ENCODE peak calls at places on chromosomes 5 and 9, in ten cellular contexts. One of them, this sample, is unnamed.

GRCh38 chr5:160774646-160775313 is 77.2 kb downstream of the ATP10B start:
- DNase-seq in caudate nucleus: peak; percentile 35
- DNase-seq in thyroid gland: no peak
- DNase-seq in cardiac muscle cell: peak; percentile 17
- DNase-seq in substantia nigra: no peak
- DNase-seq in PC-3: no peak
- DNase-seq in CD8-positive, alpha-beta memory T cell: no peak
- DNase-seq in right cardiac atrium: no peak
- DNase-seq in HL-60: no peak
- DNase-seq in lower lobe of right lung: no peak
- DNase-seq in this sample: no peak

GRCh38 chr9:124256517-124257069 is 1.2 kb upstream of the NEK6 start:
- DNase-seq in CD8-positive, alpha-beta memory T cell: no peak
- DNase-seq in lower lobe of right lung: peak; percentile 45
- DNase-seq in PC-3: peak; percentile 79
- DNase-seq in caudate nucleus: no peak
- DNase-seq in HL-60: no peak
- DNase-seq in substantia nigra: no peak
- DNase-seq in thyroid gland: peak; percentile 59
- DNase-seq in right cardiac atrium: no peak
- DNase-seq in cardiac muscle cell: no peak
- DNase-seq in this sample: no peak

GRCh38 chr5:157350939-157351338 is 85.0 kb downstream of the CYFIP2 start:
- DNase-seq in lower lobe of right lung: no peak
- DNase-seq in substantia nigra: no peak
- DNase-seq in CD8-positive, alpha-beta memory T cell: no peak
- DNase-seq in HL-60: no peak
- DNase-seq in caudate nucleus: no peak
- DNase-seq in PC-3: no peak
- DNase-seq in thyroid gland: no peak
- DNase-seq in right cardiac atrium: no peak
- DNase-seq in cardiac muscle cell: no peak
- DNase-seq in this sample: no peak

GRCh38 chr5:168852329-168852728 is 273.2 kb upstream of the PANK3 start:
- DNase-seq in thyroid gland: no peak
- DNase-seq in substantia nigra: no peak
- DNase-seq in caudate nucleus: no peak
- DNase-seq in cardiac muscle cell: no peak
- DNase-seq in HL-60: no peak
- DNase-seq in lower lobe of right lung: no peak
- DNase-seq in PC-3: no peak
- DNase-seq in right cardiac atrium: no peak
- DNase-seq in CD8-positive, alpha-beta memory T cell: no peak
- DNase-seq in this sample: no peak

GRCh38 chr9:127751269-127752054 is 16.4 kb upstream of the TOR2A start:
- DNase-seq in substantia nigra: no peak
- DNase-seq in HL-60: no peak
- DNase-seq in PC-3: peak; percentile 16
- DNase-seq in CD8-positive, alpha-beta memory T cell: no peak
- DNase-seq in thyroid gland: no peak
- DNase-seq in cardiac muscle cell: peak; percentile 76
- DNase-seq in right cardiac atrium: no peak
- DNase-seq in caudate nucleus: no peak
- DNase-seq in lower lobe of right lung: no peak
- DNase-seq in this sample: no peak

GRCh38 chr9:126564716-126565115 is 49.0 kb upstream of the LMX1B start:
- DNase-seq in PC-3: no peak
- DNase-seq in cardiac muscle cell: no peak
- DNase-seq in CD8-positive, alpha-beta memory T cell: no peak
- DNase-seq in substantia nigra: no peak
- DNase-seq in caudate nucleus: no peak
- DNase-seq in lower lobe of right lung: no peak
- DNase-seq in right cardiac atrium: no peak
- DNase-seq in thyroid gland: no peak
- DNase-seq in HL-60: no peak
- DNase-seq in this sample: no peak

GRCh38 chr5:137630972-137631370 is 104.9 kb downstream of the KLHL3 start:
- DNase-seq in lower lobe of right lung: no peak
- DNase-seq in caudate nucleus: no peak
- DNase-seq in CD8-positive, alpha-beta memory T cell: no peak
- DNase-seq in PC-3: no peak
- DNase-seq in right cardiac atrium: no peak
- DNase-seq in cardiac muscle cell: no peak
- DNase-seq in thyroid gland: no peak
- DNase-seq in substantia nigra: no peak
- DNase-seq in HL-60: no peak
- DNase-seq in this sample: no peak

GRCh38 chr5:82045526-82046267 is 73.9 kb downstream of the ATG10 start:
- DNase-seq in cardiac muscle cell: no peak
- DNase-seq in CD8-positive, alpha-beta memory T cell: no peak
- DNase-seq in caudate nucleus: no peak
- DNase-seq in PC-3: peak; percentile 48
- DNase-seq in HL-60: no peak
- DNase-seq in thyroid gland: no peak
- DNase-seq in lower lobe of right lung: no peak
- DNase-seq in substantia nigra: no peak
- DNase-seq in right cardiac atrium: no peak
- DNase-seq in this sample: peak; percentile 6

GRCh38 chr9:3534614-3535404 is 9.0 kb upstream of the RFX3 start:
- DNase-seq in CD8-positive, alpha-beta memory T cell: no peak
- DNase-seq in thyroid gland: no peak
- DNase-seq in substantia nigra: no peak
- DNase-seq in cardiac muscle cell: no peak
- DNase-seq in caudate nucleus: no peak
- DNase-seq in HL-60: no peak
- DNase-seq in right cardiac atrium: no peak
- DNase-seq in PC-3: no peak
- DNase-seq in lower lobe of right lung: no peak
- DNase-seq in this sample: no peak

GRCh38 chr9:97312101-97312500 is 4.6 kb downstream of the CCDC180 start:
- DNase-seq in caudate nucleus: no peak
- DNase-seq in HL-60: no peak
- DNase-seq in right cardiac atrium: no peak
- DNase-seq in thyroid gland: peak; percentile 42
- DNase-seq in CD8-positive, alpha-beta memory T cell: no peak
- DNase-seq in substantia nigra: no peak
- DNase-seq in cardiac muscle cell: no peak
- DNase-seq in PC-3: no peak
- DNase-seq in lower lobe of right lung: no peak
- DNase-seq in this sample: no peak

GRCh38 chr9:85884236-85884635 is 56.7 kb upstream of the NAA35 start:
- DNase-seq in caudate nucleus: no peak
- DNase-seq in cardiac muscle cell: no peak
- DNase-seq in HL-60: no peak
- DNase-seq in CD8-positive, alpha-beta memory T cell: no peak
- DNase-seq in substantia nigra: no peak
- DNase-seq in right cardiac atrium: no peak
- DNase-seq in thyroid gland: no peak
- DNase-seq in lower lobe of right lung: no peak
- DNase-seq in PC-3: no peak
- DNase-seq in this sample: no peak

GRCh38 chr9:27078685-27079084 is 30.3 kb upstream of the TEK start:
- DNase-seq in cardiac muscle cell: no peak
- DNase-seq in right cardiac atrium: no peak
- DNase-seq in thyroid gland: no peak
- DNase-seq in HL-60: no peak
- DNase-seq in lower lobe of right lung: no peak
- DNase-seq in PC-3: no peak
- DNase-seq in substantia nigra: no peak
- DNase-seq in caudate nucleus: no peak
- DNase-seq in CD8-positive, alpha-beta memory T cell: no peak
- DNase-seq in this sample: no peak

GRCh38 chr9:16180546-16180945 is 627.7 kb downstream of the CCDC171 start:
- DNase-seq in cardiac muscle cell: no peak
- DNase-seq in substantia nigra: no peak
- DNase-seq in lower lobe of right lung: no peak
- DNase-seq in CD8-positive, alpha-beta memory T cell: no peak
- DNase-seq in right cardiac atrium: no peak
- DNase-seq in caudate nucleus: no peak
- DNase-seq in HL-60: no peak
- DNase-seq in PC-3: peak; percentile 19
- DNase-seq in thyroid gland: no peak
- DNase-seq in this sample: no peak

GRCh38 chr9:85053206-85053605 is 383.7 kb downstream of the NTRK2 start:
- DNase-seq in cardiac muscle cell: no peak
- DNase-seq in thyroid gland: no peak
- DNase-seq in CD8-positive, alpha-beta memory T cell: no peak
- DNase-seq in lower lobe of right lung: no peak
- DNase-seq in right cardiac atrium: no peak
- DNase-seq in substantia nigra: no peak
- DNase-seq in caudate nucleus: no peak
- DNase-seq in PC-3: no peak
- DNase-seq in HL-60: no peak
- DNase-seq in this sample: no peak

GRCh38 chr5:79611046-79611829 is 1.0 kb upstream of the TENT2 start:
- DNase-seq in caudate nucleus: no peak
- DNase-seq in substantia nigra: no peak
- DNase-seq in lower lobe of right lung: no peak
- DNase-seq in PC-3: no peak
- DNase-seq in HL-60: no peak
- DNase-seq in CD8-positive, alpha-beta memory T cell: no peak
- DNase-seq in right cardiac atrium: no peak
- DNase-seq in thyroid gland: no peak
- DNase-seq in cardiac muscle cell: no peak
- DNase-seq in this sample: no peak
- H3K27ac ChIP-seq in caudate nucleus: no peak overlapping the region
- H3K27ac ChIP-seq in substantia nigra: peak overlapping the region; percentile 59
- H3K27ac ChIP-seq in lower lobe of right lung: peak overlapping the region; percentile 88
- H3K27ac ChIP-seq in PC-3: peak overlapping the region; percentile 75
- H3K27ac ChIP-seq in HL-60: peak overlapping the region; percentile 91
- H3K27ac ChIP-seq in CD8-positive, alpha-beta memory T cell: peak overlapping the region; percentile 67
- H3K27ac ChIP-seq in right cardiac atrium: peak overlapping the region; percentile 69
- H3K27ac ChIP-seq in thyroid gland: peak overlapping the region; percentile 88
- H3K27ac ChIP-seq in cardiac muscle cell: peak overlapping the region; percentile 97
- H3K27ac ChIP-seq in this sample: peak overlapping the region; percentile 87

GRCh38 chr9:109967651-109968331 is 187.8 kb downstream of the PALM2AKAP2 start:
- DNase-seq in caudate nucleus: no peak
- DNase-seq in lower lobe of right lung: no peak
- DNase-seq in right cardiac atrium: no peak
- DNase-seq in cardiac muscle cell: no peak
- DNase-seq in substantia nigra: no peak
- DNase-seq in CD8-positive, alpha-beta memory T cell: no peak
- DNase-seq in HL-60: no peak
- DNase-seq in PC-3: no peak
- DNase-seq in thyroid gland: no peak
- DNase-seq in this sample: no peak

GRCh38 chr9:109966643-109967368 is 186.8 kb downstream of the PALM2AKAP2 start:
- DNase-seq in PC-3: no peak
- DNase-seq in HL-60: no peak
- DNase-seq in cardiac muscle cell: no peak
- DNase-seq in substantia nigra: no peak
- DNase-seq in thyroid gland: peak; percentile 63
- DNase-seq in caudate nucleus: no peak
- DNase-seq in right cardiac atrium: no peak
- DNase-seq in lower lobe of right lung: no peak
- DNase-seq in CD8-positive, alpha-beta memory T cell: no peak
- DNase-seq in this sample: no peak

GRCh38 chr9:109969559-109970237 is 189.7 kb downstream of the PALM2AKAP2 start:
- DNase-seq in caudate nucleus: no peak
- DNase-seq in CD8-positive, alpha-beta memory T cell: no peak
- DNase-seq in PC-3: no peak
- DNase-seq in thyroid gland: peak; percentile 6
- DNase-seq in substantia nigra: no peak
- DNase-seq in HL-60: no peak
- DNase-seq in lower lobe of right lung: no peak
- DNase-seq in right cardiac atrium: peak; percentile 22
- DNase-seq in cardiac muscle cell: no peak
- DNase-seq in this sample: no peak

GRCh38 chr9:109968702-109969450 is 188.9 kb downstream of the PALM2AKAP2 start:
- DNase-seq in right cardiac atrium: no peak
- DNase-seq in CD8-positive, alpha-beta memory T cell: no peak
- DNase-seq in PC-3: peak; percentile 26
- DNase-seq in lower lobe of right lung: no peak
- DNase-seq in substantia nigra: no peak
- DNase-seq in HL-60: no peak
- DNase-seq in caudate nucleus: no peak
- DNase-seq in cardiac muscle cell: peak; percentile 11
- DNase-seq in thyroid gland: peak; percentile 29
- DNase-seq in this sample: no peak

DNA sequence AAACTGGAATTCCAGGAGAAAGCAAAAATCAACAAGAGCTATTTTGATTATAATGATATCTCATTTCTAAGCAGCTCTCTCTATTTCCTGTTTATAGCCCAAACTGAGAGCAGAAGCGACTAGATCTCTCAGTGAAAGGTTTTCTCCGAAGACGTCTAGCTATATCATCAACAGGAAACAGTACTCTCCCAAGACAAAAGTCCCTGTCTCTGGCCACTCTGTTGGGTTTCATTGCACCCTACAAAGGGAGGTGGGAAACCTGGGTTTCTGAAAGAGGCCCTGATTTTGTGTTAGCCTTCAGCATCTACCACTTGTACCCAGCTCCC is 188.3 kb downstream of the PALM2AKAP2 start:
- DNase-seq in substantia nigra: no peak
- DNase-seq in HL-60: no peak
- DNase-seq in caudate nucleus: no peak
- DNase-seq in right cardiac atrium: no peak
- DNase-seq in cardiac muscle cell: no peak
- DNase-seq in CD8-positive, alpha-beta memory T cell: no peak
- DNase-seq in thyroid gland: no peak
- DNase-seq in lower lobe of right lung: no peak
- DNase-seq in PC-3: no peak
- DNase-seq in this sample: no peak
- H3K27ac ChIP-seq in substantia nigra: no peak overlapping the region
- H3K27ac ChIP-seq in HL-60: no peak overlapping the region
- H3K27ac ChIP-seq in caudate nucleus: no peak overlapping the region
- H3K27ac ChIP-seq in right cardiac atrium: peak overlapping the region; percentile 86
- H3K27ac ChIP-seq in cardiac muscle cell: peak overlapping the region; percentile 13
- H3K27ac ChIP-seq in CD8-positive, alpha-beta memory T cell: no peak overlapping the region
- H3K27ac ChIP-seq in thyroid gland: peak overlapping the region; percentile 54
- H3K27ac ChIP-seq in lower lobe of right lung: peak overlapping the region; percentile 64
- H3K27ac ChIP-seq in PC-3: no peak overlapping the region
- H3K27ac ChIP-seq in this sample: no peak overlapping the region

GRCh38 chr5:107812570-107813141 is 141.9 kb upstream of the EFNA5 start:
- DNase-seq in cardiac muscle cell: peak; percentile 7
- DNase-seq in substantia nigra: no peak
- DNase-seq in right cardiac atrium: peak; percentile 31
- DNase-seq in lower lobe of right lung: no peak
- DNase-seq in HL-60: no peak
- DNase-seq in PC-3: peak; percentile 38
- DNase-seq in caudate nucleus: no peak
- DNase-seq in CD8-positive, alpha-beta memory T cell: no peak
- DNase-seq in thyroid gland: no peak
- DNase-seq in this sample: peak; percentile 66
- H3K27ac ChIP-seq in cardiac muscle cell: no peak overlapping the region
- H3K27ac ChIP-seq in substantia nigra: no peak overlapping the region
- H3K27ac ChIP-seq in right cardiac atrium: peak overlapping the region; percentile 88
- H3K27ac ChIP-seq in lower lobe of right lung: no peak overlapping the region
- H3K27ac ChIP-seq in HL-60: no peak overlapping the region
- H3K27ac ChIP-seq in PC-3: no peak overlapping the region
- H3K27ac ChIP-seq in caudate nucleus: no peak overlapping the region
- H3K27ac ChIP-seq in CD8-positive, alpha-beta memory T cell: no peak overlapping the region
- H3K27ac ChIP-seq in thyroid gland: no peak overlapping the region
- H3K27ac ChIP-seq in this sample: peak overlapping the region; percentile 88

DNA sequence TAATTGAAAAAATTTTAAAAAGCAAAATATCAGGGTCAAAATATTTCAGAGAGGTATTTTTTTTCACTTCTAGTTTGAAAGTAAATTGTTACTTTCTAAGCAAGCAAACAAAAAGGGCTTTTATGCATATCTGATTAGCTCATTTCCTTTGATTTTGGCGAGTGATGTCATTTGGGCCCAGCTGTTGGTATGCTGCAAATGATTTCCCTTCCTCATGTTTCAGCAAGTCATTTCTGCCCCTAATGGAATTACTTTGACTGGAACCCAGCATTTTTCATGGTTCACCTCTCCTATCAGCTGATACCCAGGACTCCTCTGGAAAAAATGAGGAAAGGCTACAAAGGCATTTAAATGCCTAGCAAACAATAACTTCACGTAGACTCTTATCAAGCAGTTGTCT is 500.6 kb downstream of the EBF1 start:
- DNase-seq in thyroid gland: no peak
- DNase-seq in lower lobe of right lung: no peak
- DNase-seq in caudate nucleus: no peak
- DNase-seq in substantia nigra: no peak
- DNase-seq in right cardiac atrium: no peak
- DNase-seq in HL-60: no peak
- DNase-seq in PC-3: no peak
- DNase-seq in cardiac muscle cell: no peak
- DNase-seq in CD8-positive, alpha-beta memory T cell: no peak
- DNase-seq in this sample: no peak
- H3K27ac ChIP-seq in thyroid gland: no peak overlapping the region
- H3K27ac ChIP-seq in lower lobe of right lung: no peak overlapping the region
- H3K27ac ChIP-seq in caudate nucleus: no peak overlapping the region
- H3K27ac ChIP-seq in substantia nigra: no peak overlapping the region
- H3K27ac ChIP-seq in right cardiac atrium: no peak overlapping the region
- H3K27ac ChIP-seq in HL-60: no peak overlapping the region
- H3K27ac ChIP-seq in PC-3: no peak overlapping the region
- H3K27ac ChIP-seq in cardiac muscle cell: no peak overlapping the region
- H3K27ac ChIP-seq in CD8-positive, alpha-beta memory T cell: no peak overlapping the region
- H3K27ac ChIP-seq in this sample: no peak overlapping the region

This sample was measured in AG04450.